ENCODE peak calls at places on chromosomes 5 and 9, in seven cellular contexts. K is fibroblast of pulmonary artery, V is foreskin keratinocyte, X is H9, T is sigmoid colon, H is adrenal gland, F is WERI-Rb-1. Z is an unnamed sample.

GRCh38 chr9:22173959-22174358 is 164.9 kb upstream of the CDKN2B start:
- DNase-seq in F (no peak), X (no peak), K (no peak), T (no peak), H (no peak), V (no peak), Z (no peak)

GRCh38 chr5:61969347-61969746 is 336.7 kb upstream of the KIF2A start:
- DNase-seq in K (no peak), X (no peak), H (no peak), T (no peak), V (peak), F (no peak), Z (no peak)

GRCh38 chr5:178355662-178356061 is 123.1 kb upstream of the PHYKPL start:
- DNase-seq in H (no peak), V (no peak), K (no peak), T (no peak), F (no peak), X (no peak), Z (no peak)

GRCh38 chr5:178535299-178536175 is 54.7 kb downstream of the COL23A1 start:
- DNase-seq in T (no peak), K (no peak), H (peak), X (no peak), V (no peak), F (no peak), Z (no peak)

GRCh38 chr5:55535199-55535905 is 588 bp upstream of the PLPP1 start:
- DNase-seq in H (peak), F (no peak), T (no peak), X (no peak), K (no peak), V (no peak), Z (no peak)

GRCh38 chr9:64128572-64128971 is 1156.4 kb downstream of the FOXD4L5 start:
- DNase-seq in V (no peak), T (no peak), F (no peak), X (no peak), H (no peak), K (no peak), Z (no peak)

GRCh38 chr5:147482426-147483196 is 27.3 kb downstream of the DPYSL3 start:
- DNase-seq in K (peak), H (no peak), X (no peak), T (no peak), F (peak), V (peak), Z (no peak)

GRCh38 chr5:103224118-103224893 is 34.3 kb upstream of the MACIR start:
- DNase-seq in V (peak), T (no peak), X (peak), H (peak), F (peak), K (peak), Z (peak)

GRCh38 chr5:133910596-133910995 is 57.8 kb downstream of the C5orf15 start:
- DNase-seq in K (no peak), F (no peak), X (no peak), H (no peak), T (no peak), V (no peak), Z (no peak)

GRCh38 chr5:118956727-118957126 is 31.6 kb downstream of the DTWD2 start:
- DNase-seq in H (no peak), K (peak), V (peak), F (no peak), X (no peak), T (no peak), Z (no peak)

GRCh38 chr5:9245071-9245470 is 300.8 kb downstream of the SEMA5A start:
- DNase-seq in T (no peak), K (peak), V (peak), F (no peak), H (no peak), X (no peak), Z (no peak)

GRCh38 chr9:90300901-90301688 is 341.5 kb downstream of the DIRAS2 start:
- DNase-seq in F (peak), H (peak), X (no peak), V (peak), K (peak), T (no peak), Z (peak)

GRCh38 chr5:115543931-115544370 is 624 bp downstream of the FEM1C start:
- DNase-seq in K (peak), F (peak), V (peak), H (peak), T (peak), X (no peak), Z (peak)

GRCh38 chr5:38719916-38720315 is 125.9 kb upstream of the OSMR start:
- DNase-seq in K (peak), T (no peak), F (no peak), H (no peak), X (no peak), V (peak), Z (no peak)

GRCh38 chr9:136596630-136597031 is 50.8 kb upstream of the NOTCH1 start:
- DNase-seq in V (no peak), K (no peak), F (no peak), X (no peak), H (no peak), T (no peak), Z (no peak)

GRCh38 chr5:112546946-112547647 is 128.0 kb upstream of the EPB41L4A start:
- DNase-seq in H (no peak), V (no peak), K (no peak), T (no peak), X (no peak), F (no peak), Z (no peak)

GRCh38 chr9:6134661-6135177 is 80.9 kb upstream of the IL33 start:
- DNase-seq in X (no peak), V (peak), T (no peak), F (no peak), K (no peak), H (no peak), Z (no peak)

GRCh38 chr5:171102877-171103610 is 206.0 kb upstream of the TLX3 start:
- DNase-seq in K (no peak), V (no peak), X (peak), F (no peak), H (no peak), T (no peak), Z (no peak)

GRCh38 chr5:4065472-4066320 is 470.1 kb downstream of the IRX1 start:
- DNase-seq in T (no peak), H (no peak), K (peak), X (no peak), V (no peak), F (no peak), Z (no peak)
- TF ChIP-seq CTCF in T (no peak), H (no peak), K (no peak), X (peak), V (no peak), F (no peak), Z (no peak)

GRCh38 chr5:151766975-151767374 is 4.8 kb upstream of the G3BP1 start:
- DNase-seq in X (no peak), F (no peak), V (no peak), T (no peak), K (no peak), H (no peak), Z (no peak)

GRCh38 chr5:151770383-151771258 is 1.1 kb upstream of the G3BP1 start:
- DNase-seq in F (peak), T (peak), H (peak), K (peak), X (peak), V (peak), Z (peak)

GRCh38 chr5:151764801-151765200 is 6.4 kb upstream of the ATOX1 start:
- DNase-seq in F (no peak), T (no peak), K (no peak), V (no peak), X (no peak), H (no peak), Z (no peak)
- TF ChIP-seq CTCF in F (no peak), T (no peak), K (no peak), V (no peak), X (no peak), H (no peak), Z (no peak)

DNA sequence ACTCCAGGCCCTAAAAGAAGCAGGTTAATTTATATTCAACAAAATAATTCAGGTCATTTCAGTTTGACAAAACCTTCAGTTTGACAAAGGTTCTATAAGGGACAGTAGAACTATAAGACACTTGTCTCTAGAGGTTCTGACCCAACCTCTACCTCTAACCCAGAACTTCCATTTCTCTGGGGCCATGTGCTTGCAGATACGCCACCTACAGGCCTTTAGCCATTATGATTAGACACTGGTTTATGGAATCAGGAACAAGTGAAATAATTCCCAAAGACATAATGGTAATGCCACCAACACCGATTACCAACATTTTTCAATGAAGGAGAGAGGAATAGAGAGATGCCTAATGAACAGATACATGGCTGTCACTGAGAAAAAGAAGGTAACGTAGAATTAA is 733.9 kb downstream of the PRELID2 start:
- DNase-seq in K (no peak), X (no peak), H (no peak), T (no peak), F (peak), V (no peak), Z (no peak)
- TF ChIP-seq CTCF in K (peak), X (peak), H (no peak), T (no peak), F (peak), V (peak), Z (peak)

GRCh38 chr9:120947222-120947621 is 20.6 kb upstream of the TRAF1 start:
- DNase-seq in K (no peak), H (no peak), F (no peak), V (no peak), X (no peak), T (no peak), Z (no peak)

GRCh38 chr9:120949290-120949689 is 22.7 kb upstream of the TRAF1 start:
- DNase-seq in K (no peak), T (no peak), X (no peak), F (no peak), V (no peak), H (no peak), Z (no peak)

GRCh38 chr9:120948824-120949223 is 22.2 kb upstream of the TRAF1 start:
- DNase-seq in K (no peak), X (no peak), T (no peak), F (no peak), H (no peak), V (no peak), Z (no peak)

GRCh38 chr9:120944434-120945125 is 18.0 kb upstream of the TRAF1 start:
- DNase-seq in X (no peak), H (no peak), T (no peak), V (peak), K (no peak), F (no peak), Z (no peak)

GRCh38 chr9:120946259-120946658 is 19.7 kb upstream of the TRAF1 start:
- DNase-seq in X (no peak), T (no peak), H (no peak), V (peak), F (no peak), K (peak), Z (no peak)
- TF ChIP-seq CTCF in X (no peak), T (no peak), H (no peak), V (no peak), F (no peak), K (no peak), Z (no peak)

DNA sequence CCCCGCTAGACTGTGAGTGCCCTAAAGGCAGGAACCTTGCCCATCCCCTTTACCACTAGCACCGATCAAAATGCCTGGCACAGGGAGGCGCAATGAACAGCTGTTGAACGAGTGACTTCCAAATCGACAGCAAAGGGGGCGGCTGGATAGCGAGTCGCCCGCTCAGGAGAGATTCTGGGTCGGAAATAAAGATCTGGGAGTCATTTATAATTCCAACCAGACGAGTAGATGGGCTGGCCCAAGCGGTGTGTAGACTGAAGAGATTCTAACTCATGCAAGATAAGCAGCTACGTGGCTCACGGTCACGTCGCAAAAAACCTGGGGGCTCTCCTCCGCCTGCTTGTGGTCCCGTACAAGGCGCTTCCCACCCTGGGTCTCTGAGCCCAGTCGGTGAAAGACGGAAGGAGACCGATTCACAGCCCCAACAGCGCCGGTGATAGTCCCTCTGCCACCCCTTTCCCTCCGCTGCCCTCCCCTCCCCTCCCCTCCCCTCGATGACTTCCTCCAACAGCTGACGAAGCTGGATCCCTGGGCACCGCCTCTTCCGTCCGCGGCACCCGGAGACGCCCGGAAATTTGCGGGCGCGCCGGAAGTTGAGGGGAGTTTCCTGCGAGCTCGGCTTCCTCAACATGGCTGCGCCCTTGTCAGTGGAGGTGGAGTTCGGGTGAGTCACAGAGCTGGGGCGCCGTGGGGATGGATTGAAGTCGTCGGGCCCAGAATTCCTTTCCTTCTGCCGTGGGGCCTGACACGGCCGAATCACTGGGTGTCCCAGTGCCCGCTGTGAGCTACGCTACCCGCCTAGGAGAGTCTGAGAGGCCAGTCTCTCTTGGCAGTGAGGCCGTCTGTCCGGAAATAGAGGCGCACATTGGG is at the start of gene URM1:
- DNase-seq in V (peak), F (peak), X (peak), H (peak), T (peak), K (peak), Z (peak)
- TF ChIP-seq CTCF in V (peak), F (no peak), X (no peak), H (no peak), T (no peak), K (no peak), Z (no peak)

GRCh38 chr9:86355814-86356213 is 1.6 kb upstream of the TUT7 start:
- DNase-seq in F (no peak), T (no peak), V (peak), X (no peak), K (no peak), H (no peak), Z (no peak)
- TF ChIP-seq CTCF in F (no peak), T (no peak), V (peak), X (no peak), K (no peak), H (no peak), Z (no peak)

GRCh38 chr9:130263601-130264413 is 1.8 kb upstream of the HMCN2 start:
- DNase-seq in H (no peak), X (no peak), V (no peak), F (no peak), K (no peak), T (peak), Z (no peak)
- TF ChIP-seq CTCF in H (no peak), X (no peak), V (peak), F (peak), K (no peak), T (no peak), Z (no peak)

DNA sequence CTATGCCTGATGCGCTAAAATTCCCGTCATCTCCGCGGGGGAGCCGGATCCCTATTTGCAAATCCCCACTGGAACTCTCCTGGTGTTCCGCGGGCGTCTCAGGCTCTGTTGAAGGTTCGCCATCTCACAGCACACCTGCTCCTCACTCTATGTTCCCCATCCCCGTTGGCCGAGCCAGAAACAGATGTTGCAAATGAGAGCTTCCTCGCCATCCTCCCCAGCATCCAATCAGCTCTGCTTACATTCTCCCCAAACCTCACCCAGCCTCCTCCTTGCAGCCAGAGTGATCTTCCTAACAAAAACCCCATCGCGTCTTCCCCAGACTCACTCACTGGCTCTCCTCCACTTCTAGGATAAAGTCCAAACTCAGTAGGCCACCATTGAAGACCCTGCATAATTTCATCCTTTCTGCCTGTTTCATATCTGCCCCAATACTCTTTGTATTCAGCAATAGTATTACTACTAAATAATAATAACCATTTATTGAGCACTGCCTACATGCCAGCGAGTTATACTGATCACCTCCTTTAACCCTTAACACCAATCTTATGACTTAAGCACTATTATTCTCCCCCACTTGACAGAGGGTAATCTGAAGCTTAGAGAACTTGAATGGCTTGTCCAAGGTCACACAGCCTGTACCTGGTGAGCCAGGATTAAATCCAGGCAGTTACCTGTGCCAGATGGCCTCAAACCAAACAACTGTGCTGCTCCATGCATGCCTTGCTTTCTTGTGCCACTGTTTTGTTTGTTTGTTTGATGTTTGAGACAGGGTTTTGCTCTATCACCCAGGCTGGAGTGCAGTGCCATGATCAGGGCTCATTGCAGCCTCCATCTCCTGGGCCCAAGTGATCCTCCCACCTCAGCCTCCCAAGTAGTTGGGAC is 14.0 kb downstream of the AQP7 start:
- DNase-seq in V (no peak), T (no peak), H (no peak), K (no peak), X (no peak), F (peak), Z (no peak)
- TF ChIP-seq CTCF in V (no peak), T (no peak), H (no peak), K (no peak), X (no peak), F (no peak), Z (no peak)